ENCODE peak calls at places on chromosomes 16 and 17, in four cellular contexts. U, J, M and D are unnamed samples.
A peak's percentile ranks its signal among the peaks of the same experiment; 100 is the strongest.

GRCh38 chr16:55832788-55833583 is at the start of gene CES1:
- DNase-seq in U (no peak), J (no peak), M (no peak), D (no peak)

GRCh38 chr16:89999831-90000574 is 19.3 kb downstream of the DBNDD1 start:
- DNase-seq in U (no peak), J (no peak), M (no peak), D (no peak)

GRCh38 chr17:78396436-78397335 is 18.2 kb downstream of the PGS1 start:
- DNase-seq in U (no peak), J (no peak), M (no peak), D (no peak)

GRCh38 chr17:72392056-72393010 is 271.5 kb downstream of the SOX9 start:
- DNase-seq in U (peak; percentile 34), J (no peak), M (no peak), D (no peak)

GRCh38 chr17:48544356-48545021 is 420 bp downstream of the HOXB2 start:
- DNase-seq in U (no peak), J (peak; percentile 30), M (peak; percentile 83), D (peak; percentile 93)

GRCh38 chr17:37701424-37702020 is 43.3 kb downstream of the HNF1B start:
- DNase-seq in U (peak; percentile 46), J (no peak), M (peak; percentile 45), D (no peak)

GRCh38 chr17:36921131-36921851 is 16.0 kb upstream of the LHX1 start:
- DNase-seq in U (no peak), J (no peak), M (no peak), D (peak; percentile 76)

GRCh38 chr16:48969611-48970010 is 312.0 kb downstream of the CBLN1 start:
- DNase-seq in U (no peak), J (no peak), M (no peak), D (no peak)

GRCh38 chr16:4944333-4945281 is 7.7 kb upstream of the PPL start:
- DNase-seq in U (no peak), J (no peak), M (peak; percentile 30), D (peak; percentile 99)

GRCh38 chr17:31535581-31535981 is 144.1 kb downstream of the RAB11FIP4 start:
- DNase-seq in U (peak; percentile 81), J (no peak), M (no peak), D (no peak)

GRCh38 chr16:84599528-84600202 is 18.2 kb downstream of the COTL1 start:
- DNase-seq in U (no peak), J (no peak), M (peak; percentile 79), D (peak; percentile 89)

GRCh38 chr17:4635823-4636375 is 5.6 kb downstream of the ALOX15 start:
- DNase-seq in U (no peak), J (no peak), M (peak; percentile 22), D (no peak)

GRCh38 chr16:817001-817906 is 16.7 kb upstream of the GNG13 start:
- DNase-seq in U (no peak), J (no peak), M (no peak), D (no peak)

GRCh38 chr16:81443688-81444447 is 740 bp upstream of the CMIP start:
- DNase-seq in U (no peak), J (no peak), M (no peak), D (no peak)

GRCh38 chr17:18250259-18250658 is 8.3 kb downstream of the FLII start:
- DNase-seq in U (no peak), J (no peak), M (no peak), D (no peak)

GRCh38 chr16:88651989-88652762 is 1.3 kb upstream of the CYBA start:
- DNase-seq in U (no peak), J (no peak), M (no peak), D (no peak)

GRCh38 chr17:28326114-28326513 is 7.1 kb downstream of the TMEM97 start:
- DNase-seq in U (no peak), J (no peak), M (no peak), D (no peak)

GRCh38 chr16:30902070-30902972 is 5.9 kb downstream of the CTF1 start:
- DNase-seq in U (peak; percentile 78), J (peak; percentile 46), M (peak; percentile 87), D (peak; percentile 94)

GRCh38 chr16:87252269-87252970 is 64.8 kb downstream of the C16orf95 start:
- DNase-seq in U (no peak), J (no peak), M (no peak), D (no peak)

GRCh38 chr17:57586099-57586702 is 158.9 kb downstream of the CCDC182 start:
- DNase-seq in U (no peak), J (no peak), M (no peak), D (peak; percentile 40)

GRCh38 chr16:714558-715447 is at the start of gene METRN:
- DNase-seq in U (peak; percentile 96), J (peak; percentile 85), M (peak; percentile 68), D (peak; percentile 97)